ENCODE peak calls at places on chromosomes 5 and 9, in nine cellular contexts. F is astrocyte; G is breast epithelium; X is A549; U is substantia nigra; H is CD8-positive, alpha-beta T cell; P is GM23248; R is gastrocnemius medialis; W is foreskin keratinocyte. J is an unnamed sample.

GRCh38 chr9:135437259-135437658 is 42.3 kb upstream of the PPP1R26 start:
- DNase-seq in F (no peak), G (no peak), X (no peak), U (no peak), H (no peak), P (no peak), R (no peak), W (no peak), J (no peak)

GRCh38 chr5:91690921-91691320 is 307.8 kb upstream of the ARRDC3 start:
- DNase-seq in F (no peak), G (no peak), X (no peak), U (no peak), H (no peak), P (no peak), R (no peak), W (no peak), J (no peak)

GRCh38 chr5:32443541-32444190 is 874 bp downstream of the ZFR start:
- DNase-seq in F (peak; percentile 20), G (peak; percentile 51), X (peak; percentile 50), U (peak; percentile 48), H (peak; percentile 59), P (peak; percentile 71), R (no peak), W (peak; percentile 30), J (peak; percentile 56)

GRCh38 chr9:136511144-136511669 is 28.4 kb upstream of the SEC16A start:
- DNase-seq in F (no peak), G (no peak), X (no peak), U (no peak), H (no peak), P (no peak), R (no peak), W (no peak), J (no peak)

GRCh38 chr5:137096149-137097103 is 402.7 kb downstream of the SPOCK1 start:
- DNase-seq in F (peak; percentile 76), G (no peak), X (no peak), U (no peak), H (no peak), P (peak; percentile 89), R (no peak), W (peak; percentile 53), J (no peak)

GRCh38 chr9:124412228-124412575 is 3.0 kb downstream of the PSMB7 start:
- DNase-seq in F (no peak), G (no peak), X (no peak), U (no peak), H (no peak), P (peak; percentile 33), R (no peak), W (peak; percentile 69), J (no peak)

GRCh38 chr9:4126996-4127395 is 172.9 kb downstream of the GLIS3 start:
- DNase-seq in F (peak; percentile 52), G (no peak), X (no peak), U (no peak), H (no peak), P (peak; percentile 21), R (no peak), W (no peak), J (no peak)

GRCh38 chr5:149238540-149238939 is 33.1 kb upstream of the AFAP1L1 start:
- DNase-seq in F (no peak), G (no peak), X (no peak), U (no peak), H (no peak), P (no peak), R (no peak), W (no peak), J (no peak)

GRCh38 chr5:139638090-139638735 is 9.9 kb upstream of the CXXC5 start:
- DNase-seq in F (peak; percentile 65), G (no peak), X (no peak), U (no peak), H (peak; percentile 39), P (peak; percentile 92), R (peak; percentile 84), W (no peak), J (peak; percentile 64)

GRCh38 chr9:126116351-126117157 is 210.1 kb upstream of the MVB12B start:
- DNase-seq in F (no peak), G (no peak), X (no peak), U (no peak), H (no peak), P (no peak), R (no peak), W (no peak), J (no peak)

GRCh38 chr5:126875303-126875785 is 98.4 kb downstream of the LMNB1 start:
- DNase-seq in F (no peak), G (no peak), X (no peak), U (no peak), H (no peak), P (no peak), R (no peak), W (no peak), J (no peak)

GRCh38 chr5:178143901-178144300 is 9.8 kb downstream of the NHP2 start:
- DNase-seq in F (no peak), G (no peak), X (no peak), U (no peak), H (no peak), P (no peak), R (peak; percentile 26), W (no peak), J (no peak)

DNA sequence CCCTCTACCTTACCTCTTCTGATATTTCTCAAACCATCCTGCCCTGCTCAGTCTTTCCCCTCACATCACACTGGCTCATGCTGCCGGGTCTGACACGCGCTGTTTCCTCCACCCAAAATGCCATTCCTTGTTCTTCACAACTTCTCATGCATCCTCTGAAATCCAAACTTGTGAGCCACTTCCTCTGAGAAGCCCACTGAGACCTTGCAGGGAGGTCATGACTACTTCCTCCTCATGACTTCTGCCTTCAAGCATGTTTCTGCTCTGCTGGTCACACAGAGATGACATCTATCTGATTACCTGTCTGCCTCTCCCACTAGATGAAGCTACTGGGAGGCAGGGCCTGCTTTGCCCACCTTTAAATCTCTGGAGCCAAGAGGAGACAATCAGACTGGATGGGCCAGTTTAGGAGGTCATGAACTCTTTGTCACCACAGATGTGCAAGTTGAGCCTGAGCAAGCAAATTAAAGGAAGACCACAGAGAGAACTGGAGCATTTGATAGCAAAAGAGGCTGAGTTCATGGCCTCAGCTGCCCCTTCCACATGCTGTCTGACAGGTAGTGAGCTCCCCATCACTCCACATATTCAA is 119.8 kb upstream of the TBC1D2 start:
- DNase-seq in F (peak; percentile 81), G (no peak), X (peak; percentile 53), U (no peak), H (no peak), P (peak; percentile 96), R (no peak), W (peak; percentile 46), J (no peak)
- H3K27ac ChIP-seq in F (peak overlapping the region; percentile 94), G (no peak overlapping the region), X (peak overlapping the region; percentile 72), U (no peak overlapping the region), H (no peak overlapping the region), P (peak overlapping the region; percentile 99), R (no peak overlapping the region), W (no peak overlapping the region), J (no peak overlapping the region)

GRCh38 chr9:108396193-108396592 is 459.6 kb downstream of the ACTL7B start:
- DNase-seq in F (no peak), G (no peak), X (no peak), U (no peak), H (no peak), P (no peak), R (no peak), W (no peak), J (no peak)

GRCh38 chr9:108400267-108400666 is 455.5 kb downstream of the ACTL7B start:
- DNase-seq in F (no peak), G (no peak), X (no peak), U (no peak), H (no peak), P (peak; percentile 13), R (no peak), W (no peak), J (no peak)

GRCh38 chr9:108396618-108397017 is 459.2 kb downstream of the ACTL7B start:
- DNase-seq in F (no peak), G (no peak), X (no peak), U (no peak), H (no peak), P (no peak), R (no peak), W (no peak), J (no peak)

GRCh38 chr9:108397286-108397685 is 458.5 kb downstream of the ACTL7B start:
- DNase-seq in F (no peak), G (no peak), X (no peak), U (no peak), H (no peak), P (no peak), R (no peak), W (no peak), J (no peak)

DNA sequence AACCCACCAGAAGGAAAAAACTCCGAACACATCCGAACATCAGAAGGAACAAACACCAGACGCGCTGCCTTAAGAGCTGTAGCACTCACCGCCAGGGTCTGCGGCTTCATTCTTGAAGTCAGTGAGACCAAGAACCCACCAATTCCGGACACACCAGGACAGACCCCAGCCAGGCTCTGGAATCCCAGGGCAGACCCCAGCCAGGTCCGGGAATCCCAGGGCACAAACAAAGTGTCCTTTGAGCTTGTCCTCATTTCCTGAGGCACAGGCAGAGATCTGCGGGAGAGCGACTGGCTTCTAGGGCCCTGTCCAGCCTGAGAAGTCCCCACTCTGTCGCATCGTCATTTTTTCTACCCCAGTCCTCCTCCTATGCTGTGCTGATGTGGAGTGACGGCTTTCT is 461.1 kb downstream of the ACTL7B start:
- DNase-seq in F (no peak), G (no peak), X (no peak), U (no peak), H (no peak), P (no peak), R (no peak), W (no peak), J (no peak)
- H3K27ac ChIP-seq in F (no peak overlapping the region), G (no peak overlapping the region), X (no peak overlapping the region), U (no peak overlapping the region), H (no peak overlapping the region), P (no peak overlapping the region), R (no peak overlapping the region), W (no peak overlapping the region), J (no peak overlapping the region)

GRCh38 chr9:87547665-87548064 is 50.0 kb downstream of the DAPK1 start:
- DNase-seq in F (peak; percentile 50), G (no peak), X (peak; percentile 21), U (no peak), H (no peak), P (no peak), R (no peak), W (peak; percentile 71), J (no peak)
- H3K27ac ChIP-seq in F (no peak overlapping the region), G (no peak overlapping the region), X (peak overlapping the region; percentile 52), U (no peak overlapping the region), H (no peak overlapping the region), P (no peak overlapping the region), R (no peak overlapping the region), W (no peak overlapping the region), J (no peak overlapping the region)

DNA sequence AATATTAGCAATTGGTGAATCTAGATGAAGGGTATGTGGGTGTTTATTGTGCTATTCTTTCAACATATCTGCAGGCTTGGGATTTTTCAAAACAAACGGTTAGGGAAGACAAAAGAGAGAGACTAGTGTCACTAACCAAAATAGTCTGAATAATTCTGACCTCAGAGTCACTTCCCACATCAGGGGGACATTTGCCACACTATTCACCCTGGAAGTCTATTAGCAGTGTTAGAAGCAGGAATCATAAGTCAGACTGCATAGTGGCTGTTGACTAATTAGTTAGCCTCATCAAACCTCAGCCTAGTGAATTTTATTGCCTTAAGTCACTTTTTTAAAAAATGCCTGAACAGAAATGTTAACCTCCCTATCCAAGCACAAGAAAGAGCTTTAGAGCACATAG is 169.2 kb upstream of the RGMB start:
- DNase-seq in F (peak; percentile 4), G (no peak), X (no peak), U (no peak), H (no peak), P (peak; percentile 5), R (no peak), W (no peak), J (no peak)
- H3K27ac ChIP-seq in F (peak overlapping the region; percentile 10), G (no peak overlapping the region), X (no peak overlapping the region), U (no peak overlapping the region), H (no peak overlapping the region), P (no peak overlapping the region), R (no peak overlapping the region), W (no peak overlapping the region), J (no peak overlapping the region)

J was measured in caudate nucleus.